ENCODE peak calls at places on chromosomes 4 and X, in four cellular contexts. One of them, this sample, is unnamed.

GRCh38 chr4:32340591-32340990 is 1620.4 kb downstream of the PCDH7 start:
- DNase-seq in heart left ventricle: no peak
- DNase-seq in fibroblast of lung: no peak
- DNase-seq in neural progenitor cell: no peak
- DNase-seq in this sample: no peak

GRCh38 chr4:9703391-9703790 is 78.0 kb upstream of the DRD5 start:
- DNase-seq in fibroblast of lung: peak; percentile 14
- DNase-seq in heart left ventricle: peak; percentile 46
- DNase-seq in neural progenitor cell: peak; percentile 71
- DNase-seq in this sample: peak; percentile 43

GRCh38 chr4:176274441-176274840 is 5.4 kb upstream of the ASB5 start:
- DNase-seq in heart left ventricle: no peak
- DNase-seq in fibroblast of lung: peak; percentile 73
- DNase-seq in neural progenitor cell: no peak
- DNase-seq in this sample: no peak

GRCh38 chr4:140720387-140721087 is 35.6 kb downstream of the TBC1D9 start:
- DNase-seq in neural progenitor cell: no peak
- DNase-seq in heart left ventricle: no peak
- DNase-seq in fibroblast of lung: no peak
- DNase-seq in this sample: no peak

GRCh38 chr4:184424993-184425758 is 49.2 kb downstream of the IRF2 start:
- DNase-seq in fibroblast of lung: peak; percentile 43
- DNase-seq in heart left ventricle: no peak
- DNase-seq in neural progenitor cell: no peak
- DNase-seq in this sample: no peak

GRCh38 chr4:148053298-148054003 is 321.6 kb downstream of the ARHGAP10 start:
- DNase-seq in fibroblast of lung: peak; percentile 46
- DNase-seq in neural progenitor cell: no peak
- DNase-seq in heart left ventricle: no peak
- DNase-seq in this sample: no peak

GRCh38 chr4:84529169-84529751 is 30.2 kb upstream of the NKX6-1 start:
- DNase-seq in heart left ventricle: no peak
- DNase-seq in neural progenitor cell: peak; percentile 56
- DNase-seq in fibroblast of lung: peak; percentile 27
- DNase-seq in this sample: no peak

GRCh38 chrX:74458738-74459137 is 37.4 kb downstream of the SLC16A2 start:
- DNase-seq in heart left ventricle: no peak
- DNase-seq in fibroblast of lung: peak; percentile 57
- DNase-seq in neural progenitor cell: no peak
- DNase-seq in this sample: no peak

GRCh38 chrX:140066262-140066661 is 100.9 kb upstream of the CXorf66 start:
- DNase-seq in neural progenitor cell: no peak
- DNase-seq in fibroblast of lung: no peak
- DNase-seq in heart left ventricle: no peak
- DNase-seq in this sample: no peak

GRCh38 chrX:118975831-118976598 is 1.6 kb downstream of the LONRF3 start:
- DNase-seq in heart left ventricle: peak; percentile 69
- DNase-seq in neural progenitor cell: peak; percentile 44
- DNase-seq in fibroblast of lung: peak; percentile 19
- DNase-seq in this sample: peak; percentile 13

GRCh38 chr4:54539500-54540029 is 118.2 kb upstream of the KIT start:
- DNase-seq in neural progenitor cell: peak; percentile 91
- DNase-seq in fibroblast of lung: peak; percentile 30
- DNase-seq in heart left ventricle: peak; percentile 40
- DNase-seq in this sample: peak; percentile 73

GRCh38 chr4:34619531-34620109 is 1624.7 kb downstream of the ARAP2 start:
- DNase-seq in fibroblast of lung: peak; percentile 61
- DNase-seq in neural progenitor cell: no peak
- DNase-seq in heart left ventricle: no peak
- DNase-seq in this sample: no peak

GRCh38 chr4:94671113-94671512 is 86.6 kb upstream of the BMPR1B start:
- DNase-seq in fibroblast of lung: no peak
- DNase-seq in neural progenitor cell: no peak
- DNase-seq in heart left ventricle: no peak
- DNase-seq in this sample: no peak

GRCh38 chr4:61443813-61444510 is 243.8 kb downstream of the ADGRL3 start:
- DNase-seq in heart left ventricle: no peak
- DNase-seq in fibroblast of lung: peak; percentile 54
- DNase-seq in neural progenitor cell: no peak
- DNase-seq in this sample: no peak

GRCh38 chr4:14345356-14345775 is 656.9 kb upstream of the CPEB2 start:
- DNase-seq in heart left ventricle: no peak
- DNase-seq in fibroblast of lung: peak; percentile 74
- DNase-seq in neural progenitor cell: no peak
- DNase-seq in this sample: no peak

GRCh38 chrX:123267220-123267619 is 83.1 kb downstream of the GRIA3 start:
- DNase-seq in fibroblast of lung: no peak
- DNase-seq in heart left ventricle: no peak
- DNase-seq in neural progenitor cell: no peak
- DNase-seq in this sample: no peak

GRCh38 chr4:108651068-108651794 is 832 bp downstream of the OSTC start:
- DNase-seq in fibroblast of lung: peak; percentile 73
- DNase-seq in neural progenitor cell: peak; percentile 27
- DNase-seq in heart left ventricle: no peak
- DNase-seq in this sample: no peak

GRCh38 chr4:22635692-22636091 is 57.0 kb upstream of the GBA3 start:
- DNase-seq in fibroblast of lung: no peak
- DNase-seq in neural progenitor cell: no peak
- DNase-seq in heart left ventricle: no peak
- DNase-seq in this sample: no peak

GRCh38 chr4:42396361-42397255 is 680 bp upstream of the SHISA3 start:
- DNase-seq in neural progenitor cell: peak; percentile 49
- DNase-seq in fibroblast of lung: no peak
- DNase-seq in heart left ventricle: no peak
- DNase-seq in this sample: no peak

GRCh38 chr4:129335263-129335662 is 239.3 kb downstream of the C4orf33 start:
- DNase-seq in neural progenitor cell: no peak
- DNase-seq in heart left ventricle: no peak
- DNase-seq in fibroblast of lung: no peak
- DNase-seq in this sample: no peak

GRCh38 chrX:36856849-36857248 is 151.3 kb upstream of the FAM47C start:
- DNase-seq in neural progenitor cell: no peak
- DNase-seq in fibroblast of lung: peak; percentile 23
- DNase-seq in heart left ventricle: no peak
- DNase-seq in this sample: no peak

GRCh38 chr4:109967798-109968520 is 55.3 kb downstream of the EGF start:
- DNase-seq in fibroblast of lung: peak; percentile 8
- DNase-seq in neural progenitor cell: no peak
- DNase-seq in heart left ventricle: no peak
- DNase-seq in this sample: no peak

GRCh38 chr4:5801696-5802095 is 90.7 kb downstream of the EVC start:
- DNase-seq in neural progenitor cell: no peak
- DNase-seq in fibroblast of lung: no peak
- DNase-seq in heart left ventricle: no peak
- DNase-seq in this sample: no peak

GRCh38 chr4:108168672-108169562 is at the start of gene LEF1:
- DNase-seq in heart left ventricle: no peak
- DNase-seq in fibroblast of lung: peak; percentile 46
- DNase-seq in neural progenitor cell: peak; percentile 93
- DNase-seq in this sample: peak; percentile 45

GRCh38 chr4:3701271-3702083 is 64.7 kb upstream of the ADRA2C start:
- DNase-seq in heart left ventricle: no peak
- DNase-seq in fibroblast of lung: no peak
- DNase-seq in neural progenitor cell: peak; percentile 32
- DNase-seq in this sample: no peak

GRCh38 chrX:136189222-136189621 is 41.9 kb downstream of the FHL1 start:
- DNase-seq in neural progenitor cell: no peak
- DNase-seq in heart left ventricle: peak; percentile 40
- DNase-seq in fibroblast of lung: no peak
- DNase-seq in this sample: no peak

GRCh38 chr4:182903013-182903412 is 14.2 kb downstream of the DCTD start:
- DNase-seq in heart left ventricle: no peak
- DNase-seq in fibroblast of lung: no peak
- DNase-seq in neural progenitor cell: no peak
- DNase-seq in this sample: no peak
- H3K36me3 ChIP-seq in heart left ventricle: peaks cover 63% of the 10 kb centered on the region
- H3K36me3 ChIP-seq in fibroblast of lung: peaks cover 24% of the 10 kb centered on the region
- H3K36me3 ChIP-seq in neural progenitor cell: peaks cover 5% of the 10 kb centered on the region
- H3K36me3 ChIP-seq in this sample: peaks cover 12% of the 10 kb centered on the region

DNA sequence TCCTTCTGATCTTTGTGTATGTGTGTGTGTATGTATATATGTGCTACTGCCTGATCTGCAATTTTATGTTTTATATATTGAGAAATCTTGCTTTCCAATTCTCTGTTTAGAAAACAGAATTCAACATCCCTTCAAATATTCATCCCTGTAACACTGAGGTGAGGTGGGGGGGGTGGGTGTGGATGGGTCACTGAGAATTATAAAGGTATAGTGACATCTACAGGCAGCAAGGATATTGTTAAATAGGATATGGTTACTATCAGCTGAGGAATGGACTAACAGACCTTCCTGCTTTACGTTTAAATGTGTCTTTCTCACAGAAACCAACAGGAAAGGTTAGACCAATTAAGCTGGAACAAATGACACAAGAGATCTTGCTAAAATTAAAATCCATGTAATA is 19.0 kb upstream of the MAGEB2 start:
- DNase-seq in neural progenitor cell: peak; percentile 13
- DNase-seq in fibroblast of lung: peak; percentile 1
- DNase-seq in heart left ventricle: no peak
- DNase-seq in this sample: no peak
- TF ChIP-seq CTCF in neural progenitor cell: peak; percentile 46
- TF ChIP-seq CTCF in fibroblast of lung: no peak
- TF ChIP-seq CTCF in heart left ventricle: no peak
- TF ChIP-seq CTCF in this sample: no peak

GRCh38 chr4:82422616-82423015 is 7.6 kb downstream of the HNRNPDL start:
- DNase-seq in neural progenitor cell: no peak
- DNase-seq in fibroblast of lung: no peak
- DNase-seq in heart left ventricle: no peak
- DNase-seq in this sample: no peak

GRCh38 chr4:82428526-82428968 is 1.7 kb downstream of the HNRNPDL start:
- DNase-seq in neural progenitor cell: no peak
- DNase-seq in fibroblast of lung: no peak
- DNase-seq in heart left ventricle: no peak
- DNase-seq in this sample: no peak

GRCh38 chr4:82423245-82424054 is 6.8 kb downstream of the HNRNPDL start:
- DNase-seq in neural progenitor cell: no peak
- DNase-seq in fibroblast of lung: no peak
- DNase-seq in heart left ventricle: no peak
- DNase-seq in this sample: no peak

GRCh38 chr4:82421796-82422560 is 8.3 kb downstream of the HNRNPDL start:
- DNase-seq in neural progenitor cell: no peak
- DNase-seq in heart left ventricle: no peak
- DNase-seq in fibroblast of lung: no peak
- DNase-seq in this sample: no peak

DNA sequence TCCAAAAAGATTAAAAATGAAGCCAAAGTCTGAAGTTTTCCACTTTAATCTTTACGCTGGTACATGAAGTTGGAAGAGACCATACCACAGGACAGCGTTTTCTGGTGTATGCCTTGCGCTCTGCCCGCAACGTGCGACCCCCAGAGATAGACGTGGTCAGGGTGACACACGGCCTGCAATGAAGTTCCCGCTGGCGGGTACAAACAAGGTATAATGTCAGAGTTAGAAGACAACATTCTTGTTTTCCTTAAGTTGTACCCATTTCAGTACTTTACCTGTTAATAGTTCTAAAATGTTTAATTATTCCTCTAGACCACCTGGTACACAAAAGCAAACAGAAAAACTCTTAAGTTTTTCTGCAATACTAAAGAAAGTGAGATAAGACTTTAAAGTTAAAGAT is 4.8 kb downstream of the HNRNPDL start:
- DNase-seq in fibroblast of lung: no peak
- DNase-seq in heart left ventricle: no peak
- DNase-seq in neural progenitor cell: no peak
- DNase-seq in this sample: no peak
- H3K36me3 ChIP-seq in fibroblast of lung: peaks cover 24% of the 10 kb centered on the region
- H3K36me3 ChIP-seq in heart left ventricle: peaks cover 63% of the 10 kb centered on the region
- H3K36me3 ChIP-seq in neural progenitor cell: peaks cover 36% of the 10 kb centered on the region
- H3K36me3 ChIP-seq in this sample: peaks cover 61% of the 10 kb centered on the region

DNA sequence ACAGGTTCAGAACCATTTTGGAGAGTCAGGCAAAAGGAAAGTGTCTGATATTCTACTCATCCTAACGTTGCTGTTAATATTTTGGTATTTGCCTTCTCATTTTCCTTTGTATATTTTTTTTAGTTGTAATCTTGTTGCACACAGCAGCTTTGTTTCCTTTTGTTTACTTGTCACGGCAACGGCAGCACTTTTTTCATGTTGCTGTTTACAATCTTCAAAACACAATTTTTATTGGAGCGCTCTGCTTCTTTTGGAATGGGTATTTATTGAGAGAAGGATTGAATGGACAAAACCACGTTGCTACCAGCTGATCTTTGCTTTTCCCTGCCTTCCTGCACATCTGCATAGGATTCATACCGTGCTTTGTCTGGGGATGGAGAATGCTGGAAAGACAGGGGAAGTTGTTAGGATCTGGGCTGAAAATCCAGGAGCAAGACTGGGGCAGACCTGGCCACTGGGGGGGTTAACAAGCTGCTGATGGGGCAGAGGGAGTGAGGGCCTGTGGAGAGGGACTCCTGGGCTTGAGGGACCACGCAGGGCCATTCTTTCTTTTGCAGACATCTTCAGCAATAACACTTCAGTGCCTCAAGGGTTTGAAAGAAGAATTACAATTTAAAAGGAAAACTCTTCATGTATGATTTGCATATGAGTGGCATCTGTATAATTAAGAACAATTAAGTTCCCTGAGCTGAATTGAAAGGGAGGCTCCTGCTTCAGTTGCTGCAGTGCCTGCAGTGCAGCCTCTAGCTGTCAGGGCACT is 69.8 kb downstream of the TMEM131L start:
- DNase-seq in heart left ventricle: no peak
- DNase-seq in fibroblast of lung: peak; percentile 21
- DNase-seq in neural progenitor cell: peak; percentile 39
- DNase-seq in this sample: no peak
- TF ChIP-seq CTCF in heart left ventricle: no peak
- TF ChIP-seq CTCF in fibroblast of lung: no peak
- TF ChIP-seq CTCF in neural progenitor cell: no peak
- TF ChIP-seq CTCF in this sample: no peak

GRCh38 chrX:154363706-154364439 is 10.6 kb downstream of the FLNA start:
- DNase-seq in fibroblast of lung: no peak
- DNase-seq in heart left ventricle: no peak
- DNase-seq in neural progenitor cell: no peak
- DNase-seq in this sample: no peak
- H3K36me3 ChIP-seq in fibroblast of lung: peaks cover 57% of the 10 kb centered on the region
- H3K36me3 ChIP-seq in heart left ventricle: peaks cover 90% of the 10 kb centered on the region
- H3K36me3 ChIP-seq in neural progenitor cell: no peaks in the 10 kb centered on the region
- H3K36me3 ChIP-seq in this sample: peaks cover 87% of the 10 kb centered on the region

GRCh38 chrX:109839694-109840358 is 106.8 kb upstream of the ACSL4 start:
- DNase-seq in fibroblast of lung: no peak
- DNase-seq in neural progenitor cell: peak; percentile 52
- DNase-seq in heart left ventricle: peak; percentile 22
- DNase-seq in this sample: peak; percentile 9
- TF ChIP-seq CTCF in fibroblast of lung: no peak
- TF ChIP-seq CTCF in neural progenitor cell: peak; percentile 25
- TF ChIP-seq CTCF in heart left ventricle: no peak
- TF ChIP-seq CTCF in this sample: no peak

This sample was measured in BE2C.